ENCODE peak calls at places on chromosomes 4 and X, in five cellular contexts. R is WTC11, I is A549, S is endothelial cell of umbilical vein, M is GM12878. D is an unnamed sample.

GRCh38 chr4:123802082-123802658 is 405.6 kb downstream of the SPRY1 start:
- DNase-seq in R (no peak), I (no peak), S (no peak), M (no peak), D (no peak)

GRCh38 chr4:121070696-121071639 is 1.4 kb downstream of the NDNF start:
- DNase-seq in S (peak; percentile 13), I (peak; percentile 25), M (no peak), R (peak; percentile 77), D (no peak)

GRCh38 chr4:89071311-89071710 is 14.3 kb upstream of the FAM13A start:
- DNase-seq in S (no peak), M (no peak), R (no peak), I (no peak), D (no peak)

GRCh38 chr4:151676301-151676700 is 84.5 kb downstream of the GATB start:
- DNase-seq in R (no peak), M (no peak), I (no peak), S (peak; percentile 41), D (no peak)

GRCh38 chrX:110317079-110317819 is 636 bp downstream of the AMMECR1 start:
- DNase-seq in S (peak; percentile 6), I (peak; percentile 28), R (peak; percentile 15), M (no peak), D (peak; percentile 50)

GRCh38 chr4:155900402-155900801 is 3.1 kb upstream of the TDO2 start:
- DNase-seq in M (no peak), I (no peak), S (no peak), R (no peak), D (no peak)

GRCh38 chr4:41318839-41319530 is 62.3 kb downstream of the UCHL1 start:
- DNase-seq in S (peak; percentile 62), M (no peak), I (peak; percentile 29), R (no peak), D (peak; percentile 7)

GRCh38 chrX:17836830-17837229 is 24.3 kb downstream of the RAI2 start:
- DNase-seq in S (no peak), R (no peak), I (no peak), M (no peak), D (peak; percentile 0)

GRCh38 chrX:13664026-13664425 is 11.1 kb downstream of the TCEANC start:
- DNase-seq in M (no peak), S (no peak), R (no peak), I (no peak), D (no peak)

GRCh38 chrX:56763556-56764152 is 34.6 kb downstream of the NBDY start:
- DNase-seq in I (no peak), M (no peak), S (no peak), R (no peak), D (peak; percentile 57)

GRCh38 chr4:24742773-24743676 is 52.3 kb upstream of the SOD3 start:
- DNase-seq in I (no peak), R (no peak), M (no peak), S (no peak), D (no peak)

GRCh38 chrX:119417842-119418241 is 18.7 kb downstream of the SLC25A43 start:
- DNase-seq in R (no peak), I (no peak), S (no peak), M (no peak), D (peak; percentile 40)

GRCh38 chr4:61468091-61468720 is 268.1 kb downstream of the ADGRL3 start:
- DNase-seq in R (no peak), M (no peak), S (no peak), I (no peak), D (peak; percentile 52)

GRCh38 chrX:130909469-130910136 is 6.6 kb upstream of the ENOX2 start:
- DNase-seq in I (no peak), R (no peak), M (no peak), S (no peak), D (no peak)
- TF ChIP-seq MAX in I (no peak), R (no peak), M (no peak), S (no peak), D (no peak)

DNA sequence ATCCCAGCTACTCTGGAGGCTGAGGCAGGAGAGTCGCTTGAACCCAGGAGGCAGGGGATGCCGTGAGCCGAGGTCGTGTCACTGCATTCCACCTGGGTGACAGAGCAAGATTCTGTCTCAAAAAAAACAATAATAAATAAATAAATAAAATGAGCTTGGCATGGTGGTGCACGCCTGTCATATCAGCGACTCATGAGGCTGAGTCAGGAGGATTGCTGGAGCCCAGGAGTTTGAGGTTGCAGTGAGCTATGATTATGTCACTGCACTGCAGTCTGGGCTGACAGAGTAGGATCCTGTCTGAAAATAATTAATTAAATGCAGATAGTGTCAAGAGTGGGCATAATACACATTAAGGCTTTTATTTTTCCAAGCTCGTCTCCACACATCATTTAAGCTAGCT is 77.5 kb downstream of the DHRSX start:
- DNase-seq in R (no peak), I (no peak), S (no peak), M (no peak), D (no peak)
- TF ChIP-seq MAX in R (no peak), I (no peak), S (no peak), M (no peak), D (no peak)

GRCh38 chr4:827209-828081 is 1.5 kb upstream of the CPLX1 start:
- DNase-seq in S (no peak), R (no peak), M (no peak), I (no peak), D (no peak)

GRCh38 chr4:829291-829690 is 3.4 kb upstream of the CPLX1 start:
- DNase-seq in S (no peak), M (no peak), R (no peak), I (no peak), D (no peak)

GRCh38 chr4:826508-827208 is 729 bp upstream of the CPLX1 start:
- DNase-seq in M (no peak), I (no peak), R (peak; percentile 59), S (no peak), D (no peak)

GRCh38 chr4:829761-830655 is 4.1 kb upstream of the CPLX1 start:
- DNase-seq in R (no peak), M (no peak), S (no peak), I (no peak), D (no peak)

GRCh38 chr4:828641-829271 is 2.8 kb upstream of the CPLX1 start:
- DNase-seq in S (no peak), R (peak; percentile 58), I (peak; percentile 39), M (no peak), D (no peak)
- TF ChIP-seq MAX in S (no peak), R (no peak), I (no peak), M (no peak), D (no peak)

DNA sequence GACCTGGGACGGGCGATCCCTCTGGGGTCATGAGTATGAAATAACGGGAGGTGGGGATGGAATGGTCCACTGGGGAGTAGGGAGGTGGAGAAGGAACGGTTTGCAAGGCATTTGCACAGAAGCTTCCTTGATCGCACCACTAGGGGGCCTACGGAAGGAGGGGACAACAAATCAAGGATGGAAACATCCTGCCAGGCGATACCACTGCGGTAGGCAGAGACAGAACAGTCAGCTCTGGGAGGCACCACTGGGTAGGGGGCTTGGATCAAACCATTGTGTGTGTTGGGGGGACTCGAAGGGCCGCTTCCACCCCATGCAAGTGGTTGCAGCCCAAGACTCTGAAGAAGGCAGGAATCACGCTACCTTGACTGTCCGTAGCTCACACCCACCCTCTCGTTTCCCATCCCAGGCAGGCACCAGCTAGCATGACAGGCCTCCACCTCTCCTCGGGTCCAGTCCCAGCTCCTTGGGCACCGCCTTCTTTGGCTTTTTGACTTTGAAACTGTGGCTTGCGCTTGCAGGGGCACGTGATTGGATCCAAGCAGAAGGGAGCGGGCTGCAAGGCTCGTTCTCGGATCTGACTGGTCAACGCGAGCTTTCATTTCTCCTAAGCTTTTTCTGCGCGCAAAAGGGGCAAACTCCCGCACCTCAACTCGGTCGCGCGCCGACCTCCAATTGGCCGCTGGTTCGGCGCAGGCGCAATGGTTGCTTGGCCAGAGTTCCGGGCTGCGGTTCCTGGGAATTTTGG is 28.4 kb downstream of the GAGE1 start:
- DNase-seq in S (no peak), I (peak; percentile 34), R (peak; percentile 56), M (no peak), D (peak; percentile 9)
- TF ChIP-seq MAX in S (no peak), I (no peak), R (no peak), M (no peak), D (no peak)

GRCh38 chr4:187256897-187257296 is 533.2 kb upstream of the FAT1 start:
- DNase-seq in I (no peak), M (no peak), R (no peak), S (no peak), D (no peak)

GRCh38 chr4:187251896-187252295 is 528.2 kb upstream of the FAT1 start:
- DNase-seq in S (no peak), M (no peak), I (no peak), R (no peak), D (peak; percentile 5)
- TF ChIP-seq MAX in S (no peak), M (no peak), I (no peak), R (no peak), D (no peak)

DNA sequence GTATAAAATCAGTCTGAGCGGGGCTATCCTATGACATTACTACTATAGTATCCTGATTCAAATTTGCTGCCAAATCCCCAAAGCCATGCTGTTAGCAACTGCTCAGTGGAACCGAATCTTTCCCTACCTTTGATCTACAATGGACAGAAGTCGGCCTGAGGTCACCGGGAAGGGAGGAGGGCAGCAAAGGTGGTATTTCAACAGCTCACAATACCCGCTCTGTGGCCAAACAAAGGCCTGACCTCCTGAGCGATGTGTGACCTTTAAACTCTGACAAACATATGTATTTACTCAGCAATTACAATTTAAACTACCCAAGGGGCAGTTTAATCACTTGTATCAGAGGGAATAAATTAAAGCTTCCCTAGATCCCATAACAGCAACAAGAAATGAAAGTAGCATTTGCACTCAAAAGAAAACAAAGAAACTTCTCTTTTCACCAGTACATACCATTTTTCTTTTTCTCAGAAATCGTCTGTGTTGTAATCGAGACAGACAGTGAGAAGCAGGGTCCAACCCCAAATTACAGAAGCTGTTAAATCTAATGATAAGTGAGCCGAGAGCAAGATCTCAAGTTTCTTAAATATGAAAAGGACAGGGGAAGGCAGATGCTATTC is 11.6 kb upstream of the TMEM128 start:
- DNase-seq in S (no peak), I (no peak), M (no peak), R (no peak), D (no peak)
- TF ChIP-seq MAX in S (no peak), I (no peak), M (no peak), R (no peak), D (no peak)

GRCh38 chr4:4672397-4672796 is 130.5 kb upstream of the STX18 start:
- DNase-seq in R (no peak), S (no peak), M (no peak), I (no peak), D (no peak)

GRCh38 chr4:4670869-4671268 is 129.0 kb upstream of the STX18 start:
- DNase-seq in R (no peak), I (no peak), S (no peak), M (no peak), D (no peak)

GRCh38 chr4:4675051-4675581 is 133.3 kb upstream of the STX18 start:
- DNase-seq in M (no peak), I (no peak), R (no peak), S (no peak), D (no peak)

GRCh38 chr4:4671774-4672349 is 130.0 kb upstream of the STX18 start:
- DNase-seq in R (no peak), S (no peak), M (no peak), I (no peak), D (no peak)

GRCh38 chr4:4673070-4673469 is 131.2 kb upstream of the STX18 start:
- DNase-seq in I (peak; percentile 60), S (peak; percentile 28), R (peak; percentile 100), M (no peak), D (peak; percentile 56)
- TF ChIP-seq MAX in I (no peak), S (no peak), R (no peak), M (no peak), D (no peak)

GRCh38 chr4:9979101-9979815 is 42.0 kb downstream of the SLC2A9 start:
- DNase-seq in M (no peak), R (no peak), S (no peak), I (no peak), D (no peak)
- TF ChIP-seq MAX in M (no peak), R (no peak), S (no peak), I (no peak), D (no peak)

GRCh38 chr4:26992657-26993361 is 132.2 kb downstream of the STIM2 start:
- DNase-seq in I (no peak), R (no peak), S (peak; percentile 12), M (peak; percentile 72), D (peak; percentile 78)
- TF ChIP-seq MAX in I (no peak), R (no peak), S (no peak), M (no peak), D (no peak)

D was measured in NB4.